ENCODE peak calls at places on chromosomes 6 and 20, in eight cellular contexts. One of them, this sample, is unnamed.

GRCh38 chr6:11197175-11197535 is 35.3 kb downstream of the NEDD9 start:
- DNase-seq in BE2C: no peak
- DNase-seq in tibial artery: no peak
- DNase-seq in right cardiac atrium: no peak
- DNase-seq in fibroblast of lung: peak; percentile 71
- DNase-seq in hepatocyte: no peak
- DNase-seq in left lung: no peak
- DNase-seq in heart left ventricle: no peak
- DNase-seq in this sample: peak; percentile 19

GRCh38 chr20:61601361-61601760 is 349.3 kb downstream of the CDH4 start:
- DNase-seq in BE2C: no peak
- DNase-seq in tibial artery: no peak
- DNase-seq in right cardiac atrium: no peak
- DNase-seq in fibroblast of lung: no peak
- DNase-seq in hepatocyte: no peak
- DNase-seq in left lung: no peak
- DNase-seq in heart left ventricle: peak; percentile 26
- DNase-seq in this sample: no peak

GRCh38 chr6:135521431-135521830 is 23.9 kb upstream of the AHI1 start:
- DNase-seq in BE2C: no peak
- DNase-seq in tibial artery: no peak
- DNase-seq in right cardiac atrium: no peak
- DNase-seq in fibroblast of lung: no peak
- DNase-seq in hepatocyte: no peak
- DNase-seq in left lung: no peak
- DNase-seq in heart left ventricle: no peak
- DNase-seq in this sample: peak; percentile 41

GRCh38 chr6:296151-297122 is 4.2 kb downstream of the DUSP22 start:
- DNase-seq in BE2C: no peak
- DNase-seq in tibial artery: no peak
- DNase-seq in right cardiac atrium: peak; percentile 79
- DNase-seq in fibroblast of lung: no peak
- DNase-seq in hepatocyte: no peak
- DNase-seq in left lung: no peak
- DNase-seq in heart left ventricle: peak; percentile 76
- DNase-seq in this sample: no peak

GRCh38 chr20:9139106-9139808 is 70.4 kb downstream of the PLCB4 start:
- DNase-seq in BE2C: no peak
- DNase-seq in tibial artery: no peak
- DNase-seq in right cardiac atrium: peak; percentile 30
- DNase-seq in fibroblast of lung: peak; percentile 36
- DNase-seq in hepatocyte: no peak
- DNase-seq in left lung: no peak
- DNase-seq in heart left ventricle: no peak
- DNase-seq in this sample: no peak

GRCh38 chr6:3324262-3324942 is 65.7 kb downstream of the PSMG4 start:
- DNase-seq in BE2C: no peak
- DNase-seq in tibial artery: no peak
- DNase-seq in right cardiac atrium: no peak
- DNase-seq in fibroblast of lung: peak; percentile 83
- DNase-seq in hepatocyte: peak; percentile 51
- DNase-seq in left lung: no peak
- DNase-seq in heart left ventricle: no peak
- DNase-seq in this sample: peak; percentile 71

GRCh38 chr20:50663095-50663821 is 28.1 kb downstream of the RIPOR3 start:
- DNase-seq in BE2C: no peak
- DNase-seq in tibial artery: no peak
- DNase-seq in right cardiac atrium: no peak
- DNase-seq in fibroblast of lung: no peak
- DNase-seq in hepatocyte: peak; percentile 84
- DNase-seq in left lung: no peak
- DNase-seq in heart left ventricle: no peak
- DNase-seq in this sample: no peak

GRCh38 chr6:46291880-46292279 is 121.1 kb upstream of the ENPP5 start:
- DNase-seq in BE2C: no peak
- DNase-seq in tibial artery: no peak
- DNase-seq in right cardiac atrium: no peak
- DNase-seq in fibroblast of lung: no peak
- DNase-seq in hepatocyte: no peak
- DNase-seq in left lung: no peak
- DNase-seq in heart left ventricle: no peak
- DNase-seq in this sample: no peak

GRCh38 chr20:37378785-37379598 is 33.1 kb downstream of the SRC start:
- DNase-seq in BE2C: peak; percentile 7
- DNase-seq in tibial artery: peak; percentile 52
- DNase-seq in right cardiac atrium: peak; percentile 62
- DNase-seq in fibroblast of lung: no peak
- DNase-seq in hepatocyte: no peak
- DNase-seq in left lung: peak; percentile 77
- DNase-seq in heart left ventricle: no peak
- DNase-seq in this sample: no peak

GRCh38 chr20:9214676-9215075 is 145.8 kb downstream of the PLCB4 start:
- DNase-seq in BE2C: no peak
- DNase-seq in tibial artery: no peak
- DNase-seq in right cardiac atrium: no peak
- DNase-seq in fibroblast of lung: peak; percentile 99
- DNase-seq in hepatocyte: peak; percentile 11
- DNase-seq in left lung: no peak
- DNase-seq in heart left ventricle: no peak
- DNase-seq in this sample: no peak

GRCh38 chr20:50513169-50514034 is 3.2 kb downstream of the PTPN1 start:
- DNase-seq in BE2C: no peak
- DNase-seq in tibial artery: no peak
- DNase-seq in right cardiac atrium: no peak
- DNase-seq in fibroblast of lung: peak; percentile 70
- DNase-seq in hepatocyte: no peak
- DNase-seq in left lung: no peak
- DNase-seq in heart left ventricle: no peak
- DNase-seq in this sample: no peak

GRCh38 chr6:137736919-137737318 is 130.1 kb upstream of the TNFAIP3 start:
- DNase-seq in BE2C: no peak
- DNase-seq in tibial artery: no peak
- DNase-seq in right cardiac atrium: no peak
- DNase-seq in fibroblast of lung: no peak
- DNase-seq in hepatocyte: no peak
- DNase-seq in left lung: no peak
- DNase-seq in heart left ventricle: no peak
- DNase-seq in this sample: no peak
- H3K4me1 ChIP-seq in BE2C: no peaks in the 10 kb centered on the region
- H3K4me1 ChIP-seq in tibial artery: no peaks in the 10 kb centered on the region
- H3K4me1 ChIP-seq in right cardiac atrium: peaks cover 3% of the 10 kb centered on the region
- H3K4me1 ChIP-seq in fibroblast of lung: peaks cover 2% of the 10 kb centered on the region
- H3K4me1 ChIP-seq in hepatocyte: peaks cover 10% of the 10 kb centered on the region
- H3K4me1 ChIP-seq in left lung: peaks cover 57% of the 10 kb centered on the region
- H3K4me1 ChIP-seq in heart left ventricle: no peaks in the 10 kb centered on the region
- H3K4me1 ChIP-seq in this sample: peaks cover 36% of the 10 kb centered on the region

DNA sequence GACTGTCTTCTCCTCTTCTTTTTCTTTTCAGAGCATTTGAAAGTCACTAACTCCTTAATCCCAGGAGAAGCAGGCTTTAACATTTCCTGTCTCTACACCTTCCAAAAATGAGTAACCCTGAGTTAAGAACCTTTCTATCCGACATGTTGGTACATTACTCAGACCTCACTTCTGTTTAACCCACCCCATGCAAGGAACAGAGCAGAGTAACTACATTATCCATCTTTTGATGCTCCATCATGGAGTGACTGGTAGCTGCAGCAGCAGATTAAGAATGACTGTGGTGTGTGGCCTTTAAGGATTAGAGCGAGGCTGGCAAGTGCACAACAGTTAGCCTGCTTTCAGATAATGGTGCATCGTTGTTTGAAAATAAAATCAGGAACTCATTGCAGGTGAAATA is 2.0 kb downstream of the TRAF3IP2 start:
- DNase-seq in BE2C: no peak
- DNase-seq in tibial artery: peak; percentile 39
- DNase-seq in right cardiac atrium: no peak
- DNase-seq in fibroblast of lung: no peak
- DNase-seq in hepatocyte: no peak
- DNase-seq in left lung: no peak
- DNase-seq in heart left ventricle: no peak
- DNase-seq in this sample: no peak
- H3K4me1 ChIP-seq in BE2C: peaks cover 3% of the 10 kb centered on the region
- H3K4me1 ChIP-seq in tibial artery: peaks cover 3% of the 10 kb centered on the region
- H3K4me1 ChIP-seq in right cardiac atrium: peaks cover 17% of the 10 kb centered on the region
- H3K4me1 ChIP-seq in fibroblast of lung: peaks cover 43% of the 10 kb centered on the region
- H3K4me1 ChIP-seq in hepatocyte: peaks cover 43% of the 10 kb centered on the region
- H3K4me1 ChIP-seq in left lung: peaks cover 63% of the 10 kb centered on the region
- H3K4me1 ChIP-seq in heart left ventricle: peaks cover 37% of the 10 kb centered on the region
- H3K4me1 ChIP-seq in this sample: peaks cover 23% of the 10 kb centered on the region

DNA sequence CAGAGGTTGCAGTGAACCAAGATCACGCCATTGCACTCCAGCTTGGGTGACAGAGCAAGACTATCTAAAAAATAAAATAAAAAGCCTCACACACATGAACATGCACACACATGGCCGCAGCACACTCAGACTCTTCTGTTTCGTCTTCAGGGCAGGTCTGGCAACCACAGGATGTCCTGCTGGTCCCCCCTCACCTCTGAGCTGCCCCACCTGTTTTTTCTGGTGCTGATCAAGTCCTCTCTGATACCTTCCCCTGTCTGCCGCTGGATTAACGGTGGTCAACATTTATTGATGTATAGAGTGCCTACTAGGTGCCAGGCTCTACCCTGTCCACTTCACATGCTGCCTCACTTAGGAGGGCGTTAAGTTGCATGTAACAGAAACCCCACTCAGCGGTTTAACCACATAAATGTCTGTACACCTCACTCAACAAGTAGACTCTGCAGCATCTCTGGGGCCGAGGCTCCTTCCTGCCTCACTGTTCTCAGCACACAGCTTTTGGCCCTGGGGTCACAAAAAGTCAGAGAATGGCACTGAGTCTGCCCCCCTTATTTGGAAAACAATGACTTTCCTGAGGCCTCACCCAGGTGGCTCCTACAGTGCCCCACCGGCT is 4.5 kb upstream of the AP5S1 start:
- DNase-seq in BE2C: no peak
- DNase-seq in tibial artery: no peak
- DNase-seq in right cardiac atrium: no peak
- DNase-seq in fibroblast of lung: no peak
- DNase-seq in hepatocyte: no peak
- DNase-seq in left lung: no peak
- DNase-seq in heart left ventricle: no peak
- DNase-seq in this sample: no peak
- H3K4me1 ChIP-seq in BE2C: peaks cover 23% of the 10 kb centered on the region
- H3K4me1 ChIP-seq in tibial artery: no peaks in the 10 kb centered on the region
- H3K4me1 ChIP-seq in right cardiac atrium: peaks cover 14% of the 10 kb centered on the region
- H3K4me1 ChIP-seq in fibroblast of lung: peaks cover 22% of the 10 kb centered on the region
- H3K4me1 ChIP-seq in hepatocyte: peaks cover 37% of the 10 kb centered on the region
- H3K4me1 ChIP-seq in left lung: peaks cover 69% of the 10 kb centered on the region
- H3K4me1 ChIP-seq in heart left ventricle: peaks cover 17% of the 10 kb centered on the region
- H3K4me1 ChIP-seq in this sample: peaks cover 16% of the 10 kb centered on the region

DNA sequence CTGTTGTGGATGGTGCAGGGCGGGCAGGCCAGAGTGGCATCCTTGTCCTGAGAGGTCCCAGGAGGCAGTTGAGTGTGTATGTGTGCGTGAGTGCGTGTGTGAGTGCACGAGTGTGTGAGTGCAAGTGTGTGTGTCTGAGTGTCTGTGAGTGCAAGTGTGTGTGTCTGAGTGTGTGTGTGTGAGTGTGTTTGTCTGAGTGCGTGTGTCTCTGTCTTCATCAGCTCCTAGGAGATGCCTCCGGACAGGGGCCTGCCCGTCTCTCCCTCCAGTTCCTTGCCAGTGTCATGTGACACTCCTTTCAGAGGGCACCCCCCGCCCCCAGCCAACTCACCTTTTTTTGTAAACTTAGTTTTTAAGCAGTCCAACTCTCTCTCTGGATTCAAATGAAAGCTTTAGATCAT is 12.3 kb downstream of the IGF2R start:
- DNase-seq in BE2C: no peak
- DNase-seq in tibial artery: no peak
- DNase-seq in right cardiac atrium: no peak
- DNase-seq in fibroblast of lung: no peak
- DNase-seq in hepatocyte: no peak
- DNase-seq in left lung: no peak
- DNase-seq in heart left ventricle: no peak
- DNase-seq in this sample: no peak
- H3K4me1 ChIP-seq in BE2C: no peaks in the 10 kb centered on the region
- H3K4me1 ChIP-seq in tibial artery: no peaks in the 10 kb centered on the region
- H3K4me1 ChIP-seq in right cardiac atrium: peaks cover 39% of the 10 kb centered on the region
- H3K4me1 ChIP-seq in fibroblast of lung: peaks cover 45% of the 10 kb centered on the region
- H3K4me1 ChIP-seq in hepatocyte: peaks cover 63% of the 10 kb centered on the region
- H3K4me1 ChIP-seq in left lung: peaks cover 97% of the 10 kb centered on the region
- H3K4me1 ChIP-seq in heart left ventricle: peaks cover 67% of the 10 kb centered on the region
- H3K4me1 ChIP-seq in this sample: peaks cover 34% of the 10 kb centered on the region

GRCh38 chr20:63945921-63946920 is 10.0 kb downstream of the UCKL1 start:
- DNase-seq in BE2C: no peak
- DNase-seq in tibial artery: no peak
- DNase-seq in right cardiac atrium: peak; percentile 62
- DNase-seq in fibroblast of lung: no peak
- DNase-seq in hepatocyte: no peak
- DNase-seq in left lung: peak; percentile 78
- DNase-seq in heart left ventricle: peak; percentile 60
- DNase-seq in this sample: no peak

GRCh38 chr20:63943808-63944077 is 12.5 kb downstream of the UCKL1 start:
- DNase-seq in BE2C: no peak
- DNase-seq in tibial artery: no peak
- DNase-seq in right cardiac atrium: no peak
- DNase-seq in fibroblast of lung: no peak
- DNase-seq in hepatocyte: no peak
- DNase-seq in left lung: peak; percentile 62
- DNase-seq in heart left ventricle: no peak
- DNase-seq in this sample: no peak

GRCh38 chr20:63943007-63943807 is 13.0 kb downstream of the UCKL1 start:
- DNase-seq in BE2C: no peak
- DNase-seq in tibial artery: peak; percentile 67
- DNase-seq in right cardiac atrium: peak; percentile 56
- DNase-seq in fibroblast of lung: no peak
- DNase-seq in hepatocyte: no peak
- DNase-seq in left lung: peak; percentile 85
- DNase-seq in heart left ventricle: peak; percentile 65
- DNase-seq in this sample: no peak

GRCh38 chr20:63944078-63944941 is 11.9 kb downstream of the UCKL1 start:
- DNase-seq in BE2C: no peak
- DNase-seq in tibial artery: peak; percentile 65
- DNase-seq in right cardiac atrium: peak; percentile 60
- DNase-seq in fibroblast of lung: no peak
- DNase-seq in hepatocyte: no peak
- DNase-seq in left lung: peak; percentile 75
- DNase-seq in heart left ventricle: peak; percentile 64
- DNase-seq in this sample: no peak

DNA sequence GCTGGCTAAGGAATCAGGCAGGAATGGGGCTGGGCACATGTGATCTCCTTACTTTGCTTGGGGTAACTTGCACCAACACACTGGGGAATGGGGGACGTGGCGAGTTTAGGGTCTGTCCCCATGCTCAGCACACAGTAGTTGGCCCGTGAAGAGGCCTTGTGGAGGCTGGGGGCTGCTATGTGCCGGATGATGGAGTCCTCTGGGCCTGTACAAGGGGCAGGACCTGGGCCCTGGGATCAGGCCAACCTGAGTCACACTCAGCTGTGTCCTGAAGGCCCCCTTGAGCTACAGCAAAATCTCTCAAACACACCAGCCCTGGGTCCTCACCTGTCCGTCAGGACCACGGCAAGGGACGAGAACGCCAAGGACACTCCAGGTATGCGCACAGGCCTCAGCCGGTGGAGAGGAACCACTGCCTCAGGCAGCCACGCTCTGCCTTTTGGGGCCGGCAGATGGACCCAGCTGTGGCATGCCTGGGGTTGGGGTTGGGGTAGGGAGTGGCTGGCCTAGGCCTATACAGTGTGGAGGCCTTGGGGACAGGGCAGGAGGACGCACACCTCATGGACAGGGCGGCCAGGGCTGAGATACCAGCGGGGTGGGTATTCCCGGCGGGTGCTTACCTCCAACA is 11.1 kb downstream of the UCKL1 start:
- DNase-seq in BE2C: no peak
- DNase-seq in tibial artery: no peak
- DNase-seq in right cardiac atrium: peak; percentile 39
- DNase-seq in fibroblast of lung: no peak
- DNase-seq in hepatocyte: no peak
- DNase-seq in left lung: peak; percentile 61
- DNase-seq in heart left ventricle: peak; percentile 49
- DNase-seq in this sample: no peak
- H3K4me1 ChIP-seq in BE2C: peaks cover 14% of the 10 kb centered on the region
- H3K4me1 ChIP-seq in tibial artery: no peaks in the 10 kb centered on the region
- H3K4me1 ChIP-seq in right cardiac atrium: peaks cover 8% of the 10 kb centered on the region
- H3K4me1 ChIP-seq in fibroblast of lung: peaks cover 16% of the 10 kb centered on the region
- H3K4me1 ChIP-seq in hepatocyte: peaks cover 11% of the 10 kb centered on the region
- H3K4me1 ChIP-seq in left lung: peaks cover 61% of the 10 kb centered on the region
- H3K4me1 ChIP-seq in heart left ventricle: peaks cover 43% of the 10 kb centered on the region
- H3K4me1 ChIP-seq in this sample: peaks cover 9% of the 10 kb centered on the region